ENCODE peak calls at places on chromosomes 13 and 19, in five cellular contexts. V is heart left ventricle, Z is cardiac fibroblast, C is mucosa of descending colon, I is Peyer's patch. E is an unnamed sample.

GRCh38 chr19:10223488-10224213 is 7.5 kb downstream of the S1PR2 start:
- DNase-seq in V (no peak), Z (no peak), C (no peak), I (no peak), E (no peak)

GRCh38 chr19:29401712-29402421 is 123.9 kb upstream of the VSTM2B start:
- DNase-seq in V (no peak), Z (no peak), C (no peak), I (no peak), E (no peak)

GRCh38 chr19:18453269-18454024 is 15.5 kb upstream of the ISYNA1 start:
- DNase-seq in V (no peak), Z (peak), C (no peak), I (no peak), E (no peak)

GRCh38 chr13:41470187-41470586 is 12.8 kb downstream of the RGCC start:
- DNase-seq in V (no peak), Z (no peak), C (no peak), I (no peak), E (no peak)

GRCh38 chr13:23941216-23941615 is 43.9 kb upstream of the C1QTNF9B start:
- DNase-seq in V (no peak), Z (no peak), C (no peak), I (no peak), E (no peak)

GRCh38 chr19:8695911-8696310 is 2.7 kb downstream of the ACTL9 start:
- DNase-seq in V (no peak), Z (no peak), C (no peak), I (no peak), E (no peak)

GRCh38 chr19:34184880-34185491 is 12.7 kb downstream of the LSM14A start:
- DNase-seq in V (no peak), Z (peak), C (no peak), I (no peak), E (no peak)

GRCh38 chr13:32023698-32024097 is 7.9 kb upstream of the FRY start:
- DNase-seq in V (no peak), Z (no peak), C (no peak), I (no peak), E (no peak)

GRCh38 chr19:34943861-34944573 is 17.3 kb downstream of the ZNF30 start:
- DNase-seq in V (no peak), Z (no peak), C (no peak), I (no peak), E (no peak)

GRCh38 chr19:12939908-12940533 is 1.6 kb downstream of the CALR start:
- DNase-seq in V (no peak), Z (no peak), C (no peak), I (no peak), E (no peak)

GRCh38 chr19:38506375-38506722 is 72.9 kb downstream of the RYR1 start:
- DNase-seq in V (no peak), Z (no peak), C (no peak), I (no peak), E (no peak)

GRCh38 chr19:38508507-38508906 is 75.0 kb downstream of the RYR1 start:
- DNase-seq in V (no peak), Z (no peak), C (no peak), I (no peak), E (no peak)

GRCh38 chr19:38507551-38508127 is 74.1 kb downstream of the RYR1 start:
- DNase-seq in V (no peak), Z (no peak), C (no peak), I (no peak), E (no peak)

GRCh38 chr19:38505958-38506357 is 72.5 kb downstream of the RYR1 start:
- DNase-seq in V (no peak), Z (no peak), C (no peak), I (no peak), E (no peak)

GRCh38 chr19:38506723-38507550 is 73.4 kb downstream of the RYR1 start:
- DNase-seq in V (peak), Z (peak), C (peak), I (peak), E (no peak)
- H3K4me3 ChIP-seq in V (no peak), Z (no peak), C (no peak), I (no peak), E (no peak)

GRCh38 chr13:45047394-45048328 is 58.3 kb downstream of the GPALPP1 start:
- DNase-seq in V (peak), Z (peak), C (peak), I (peak), E (peak)
- H3K4me3 ChIP-seq in V (peak), Z (peak), C (no peak), I (peak), E (peak)

DNA sequence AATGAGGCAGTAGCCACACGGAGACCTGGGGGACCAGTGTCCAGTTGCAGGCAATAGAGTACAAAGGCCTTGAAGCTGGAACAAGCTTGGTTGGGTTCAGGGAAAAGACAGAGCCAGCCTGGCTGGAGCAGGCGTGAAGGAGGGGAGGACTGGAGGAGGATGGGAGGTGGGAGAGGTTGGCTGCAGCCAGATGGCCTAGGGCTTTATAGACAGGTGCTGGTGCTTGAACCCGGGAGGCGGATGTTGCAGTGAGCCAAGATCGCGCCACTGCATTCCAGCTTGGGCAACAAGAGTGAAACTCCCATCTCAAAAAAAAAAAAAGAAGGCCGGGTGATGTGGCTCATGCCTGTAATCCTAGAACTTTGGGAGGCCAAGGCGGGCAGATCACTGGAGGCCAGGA is 1.7 kb downstream of the SPINT2 start:
- DNase-seq in V (no peak), Z (no peak), C (peak), I (no peak), E (no peak)
- H3K4me3 ChIP-seq in V (no peak), Z (no peak), C (no peak), I (peak), E (no peak)

DNA sequence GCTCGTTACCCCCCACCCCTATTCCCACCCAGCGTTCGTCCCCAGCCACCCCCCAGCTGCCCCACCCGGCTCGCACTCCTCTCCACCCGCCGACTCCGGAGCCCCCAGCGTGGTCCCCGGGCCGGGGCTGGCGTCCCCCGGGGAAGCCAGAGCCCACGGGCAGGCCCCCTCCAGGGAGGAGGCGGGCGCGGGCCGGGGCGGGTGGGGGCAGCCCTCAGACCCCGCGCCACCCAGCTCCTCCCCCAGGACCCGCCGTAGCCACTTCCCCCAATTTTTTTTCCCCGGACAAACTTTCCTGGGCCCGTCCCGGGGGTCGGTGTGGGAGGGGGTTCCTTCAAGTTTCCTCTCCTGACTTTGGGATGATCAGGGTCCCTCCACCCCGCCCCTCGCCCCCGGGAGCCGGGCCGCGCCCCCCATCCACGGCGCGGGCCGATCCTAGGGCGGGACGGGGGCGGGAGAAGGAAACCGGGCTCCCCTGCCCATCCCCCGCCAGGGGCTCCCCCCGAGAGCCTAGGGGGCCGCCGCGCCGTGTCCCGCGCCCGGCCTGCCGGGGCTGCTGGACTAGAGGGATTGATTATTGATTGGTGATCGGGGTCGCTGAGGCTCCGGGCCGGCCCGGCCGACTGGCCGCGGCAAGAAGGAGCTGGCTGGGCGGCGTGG is 927 bp upstream of the TSHZ3 start:
- DNase-seq in V (peak), Z (peak), C (peak), I (no peak), E (no peak)
- H3K4me3 ChIP-seq in V (peak), Z (peak), C (peak), I (peak), E (peak)

GRCh38 chr13:30253830-30254229 is 53.5 kb downstream of the KATNAL1 start:
- DNase-seq in V (no peak), Z (no peak), C (no peak), I (no peak), E (no peak)

GRCh38 chr13:30257433-30258099 is 49.8 kb downstream of the KATNAL1 start:
- DNase-seq in V (peak), Z (no peak), C (no peak), I (no peak), E (peak)

GRCh38 chr13:30255696-30256095 is 51.7 kb downstream of the KATNAL1 start:
- DNase-seq in V (no peak), Z (no peak), C (no peak), I (no peak), E (no peak)

GRCh38 chr13:30256713-30257432 is 50.5 kb downstream of the KATNAL1 start:
- DNase-seq in V (no peak), Z (peak), C (no peak), I (no peak), E (no peak)
- H3K4me3 ChIP-seq in V (no peak), Z (no peak), C (no peak), I (no peak), E (no peak)

DNA sequence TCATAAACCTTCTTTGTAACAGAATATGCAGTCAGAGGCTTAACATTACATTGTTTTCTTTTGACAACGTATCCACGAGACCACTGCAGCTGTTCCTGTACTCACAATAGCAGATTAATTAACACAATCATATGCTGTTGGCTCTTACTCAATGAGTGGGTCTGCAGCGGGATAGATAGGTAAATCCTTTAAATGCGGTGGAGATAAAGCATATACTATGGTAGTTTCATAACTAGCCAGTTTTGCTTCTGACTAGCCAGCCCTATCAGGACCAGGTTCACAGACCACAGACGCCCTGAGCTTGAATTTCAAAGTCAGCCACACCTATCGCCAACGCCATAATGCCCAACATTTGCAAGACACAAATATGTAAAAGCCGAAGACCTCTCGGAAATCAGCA is 120.4 kb downstream of the ZNF536 start:
- DNase-seq in V (no peak), Z (no peak), C (no peak), I (no peak), E (no peak)
- H3K4me3 ChIP-seq in V (no peak), Z (no peak), C (no peak), I (no peak), E (no peak)

E was measured in astrocyte of the cerebellum.